ENCODE peak calls at places on chromosomes 7 and 10, in eight cellular contexts. G, P, U, M, B, K, O and A are unnamed samples.

GRCh38 chr7:151003572-151003971 is 12.8 kb downstream of the NOS3 start:
- DNase-seq in P (peak), G (no peak), U (no peak), K (no peak), M (no peak), B (no peak), O (no peak), A (no peak)

GRCh38 chr10:77554996-77555397 is 82.6 kb downstream of the KCNMA1 start:
- DNase-seq in U (no peak), G (no peak), O (peak), P (peak), B (peak), K (peak), M (no peak), A (no peak)

GRCh38 chr10:120805014-120805805 is 46.0 kb upstream of the WDR11 start:
- DNase-seq in B (no peak), K (no peak), M (no peak), U (peak), G (no peak), O (no peak), P (no peak), A (no peak)

GRCh38 chr10:5293691-5294550 is 70.8 kb upstream of the UCN3 start:
- DNase-seq in M (peak), G (peak), K (peak), O (peak), P (peak), U (peak), B (peak), A (no peak)

GRCh38 chr10:58275908-58276307 is 6.9 kb downstream of the CISD1 start:
- DNase-seq in U (no peak), K (peak), B (peak), P (no peak), O (no peak), G (no peak), M (no peak), A (no peak)

GRCh38 chr7:133652547-133652946 is 399.7 kb downstream of the EXOC4 start:
- DNase-seq in B (no peak), M (no peak), G (no peak), U (no peak), K (no peak), O (no peak), P (no peak), A (no peak)

GRCh38 chr10:59304521-59305097 is 57.7 kb downstream of the FAM13C start:
- DNase-seq in G (no peak), K (no peak), M (no peak), B (no peak), U (no peak), O (no peak), P (no peak), A (no peak)

GRCh38 chr10:126027707-126028106 is 131.3 kb downstream of the FANK1 start:
- DNase-seq in B (no peak), O (no peak), K (no peak), M (no peak), P (no peak), G (no peak), U (no peak), A (no peak)

GRCh38 chr7:147595076-147595475 is 995.5 kb upstream of the C7orf33 start:
- DNase-seq in P (no peak), G (no peak), B (no peak), U (no peak), O (no peak), K (no peak), M (no peak), A (no peak)

GRCh38 chr7:886626-887487 is 10.5 kb downstream of the GET4 start:
- DNase-seq in G (no peak), M (no peak), O (no peak), B (peak), U (no peak), P (no peak), K (no peak), A (no peak)

GRCh38 chr7:19587291-19587690 is 121.5 kb downstream of the POLR1F start:
- DNase-seq in O (no peak), M (no peak), U (no peak), K (no peak), B (no peak), G (no peak), P (no peak), A (no peak)

GRCh38 chr7:157615101-157615817 is 278.5 kb downstream of the DNAJB6 start:
- DNase-seq in G (no peak), B (peak), O (peak), P (no peak), M (no peak), K (peak), U (no peak), A (no peak)

GRCh38 chr10:29642996-29643395 is 8.2 kb upstream of the SVIL start:
- DNase-seq in B (peak), O (peak), K (peak), M (no peak), P (no peak), U (no peak), G (no peak), A (no peak)

GRCh38 chr7:108824840-108825540 is 255.3 kb downstream of the DNAJB9 start:
- DNase-seq in U (peak), B (peak), G (no peak), O (no peak), M (no peak), P (no peak), K (peak), A (no peak)

GRCh38 chr10:97490592-97490991 is 7.6 kb downstream of the MMS19 start:
- DNase-seq in M (no peak), G (no peak), K (no peak), O (no peak), P (peak), U (no peak), B (peak), A (no peak)

GRCh38 chr10:43687373-43687772 is 38.7 kb upstream of the ZNF32 start:
- DNase-seq in B (no peak), M (no peak), G (no peak), O (no peak), K (no peak), P (no peak), U (no peak), A (no peak)

GRCh38 chr10:28468707-28469483 is 64.0 kb upstream of the WAC start:
- DNase-seq in B (peak), P (no peak), U (no peak), G (no peak), K (no peak), O (no peak), M (peak), A (no peak)

GRCh38 chr7:42747073-42747472 is 164.8 kb downstream of the C7orf25 start:
- DNase-seq in M (no peak), P (no peak), K (no peak), B (no peak), G (no peak), U (no peak), O (no peak), A (no peak)

GRCh38 chr7:2523461-2523905 is 3.9 kb downstream of the LFNG start:
- DNase-seq in G (no peak), P (peak), B (no peak), O (no peak), M (peak), K (no peak), U (no peak), A (no peak)

GRCh38 chr7:137829337-137829992 is 17.3 kb downstream of the DGKI start:
- DNase-seq in B (no peak), P (no peak), M (no peak), K (no peak), G (no peak), O (no peak), U (no peak), A (no peak)

GRCh38 chr7:43313628-43314378 is 201.4 kb downstream of the HECW1 start:
- DNase-seq in B (no peak), O (peak), P (no peak), U (no peak), M (no peak), G (no peak), K (no peak), A (peak)

GRCh38 chr7:155804897-155805825 is 7.1 kb downstream of the SHH start:
- DNase-seq in O (peak), U (no peak), G (peak), K (peak), P (peak), M (peak), B (no peak), A (no peak)

GRCh38 chr10:97121084-97121483 is 64.7 kb downstream of the SLIT1 start:
- DNase-seq in O (no peak), P (no peak), M (no peak), U (no peak), G (no peak), K (no peak), B (no peak), A (no peak)

GRCh38 chr7:75688200-75689136 is 50.3 kb downstream of the HIP1 start:
- DNase-seq in B (peak), K (no peak), P (no peak), M (no peak), G (peak), O (no peak), U (no peak), A (no peak)

GRCh38 chr10:78982726-78983125 is 86.0 kb upstream of the ZMIZ1 start:
- DNase-seq in K (no peak), O (no peak), P (no peak), G (no peak), U (no peak), B (no peak), M (no peak), A (no peak)

GRCh38 chr7:47285860-47286491 is 295.9 kb downstream of the TNS3 start:
- DNase-seq in M (no peak), B (no peak), U (no peak), K (no peak), G (no peak), P (no peak), O (no peak), A (no peak)

GRCh38 chr7:27177795-27178320 is 3.7 kb upstream of the HOXA10 start:
- DNase-seq in G (no peak), K (no peak), U (no peak), P (no peak), O (no peak), B (no peak), M (no peak), A (no peak)

GRCh38 chr7:91266931-91267557 is 2.8 kb downstream of the FZD1 start:
- DNase-seq in U (no peak), K (no peak), M (no peak), B (peak), P (no peak), G (no peak), O (no peak), A (no peak)

GRCh38 chr10:110356628-110357245 is 52.0 kb upstream of the SMNDC1 start:
- DNase-seq in O (no peak), P (peak), U (peak), G (peak), K (peak), B (peak), M (no peak), A (no peak)

GRCh38 chr7:2123360-2123759 is 109.4 kb downstream of the MAD1L1 start:
- DNase-seq in O (no peak), B (no peak), M (no peak), U (no peak), K (no peak), P (no peak), G (no peak), A (no peak)

GRCh38 chr10:124911124-124912051 is 30.5 kb upstream of the ZRANB1 start:
- DNase-seq in K (peak), M (no peak), U (no peak), P (no peak), B (no peak), G (no peak), O (peak), A (no peak)

GRCh38 chr7:66099551-66100407 is 14.9 kb upstream of the CRCP start:
- DNase-seq in B (peak), O (peak), K (peak), M (peak), P (peak), G (peak), U (peak), A (no peak)
- TF ChIP-seq POLR2A in B (no peak), O (no peak), K (no peak), M (no peak), P (peak), G (peak), U (peak), A (no peak)

GRCh38 chr7:4798706-4799235 is 23.3 kb downstream of the AP5Z1 start:
- DNase-seq in B (no peak), P (no peak), G (no peak), K (no peak), M (no peak), U (no peak), O (no peak), A (no peak)
- TF ChIP-seq CTCF in B (no peak), P (no peak), G (no peak), K (no peak), M (no peak), U (no peak), O (no peak), A (no peak)

GRCh38 chr7:64905133-64905532 is 2.1 kb downstream of the ZNF273 start:
- DNase-seq in B (no peak), M (no peak), O (no peak), P (no peak), K (no peak), U (no peak), G (no peak), A (no peak)

GRCh38 chr7:64902806-64903721 is at the start of gene ZNF273:
- DNase-seq in B (peak), G (peak), P (peak), K (peak), O (peak), U (peak), M (peak), A (no peak)

GRCh38 chr7:64907641-64908326 is 4.7 kb downstream of the ZNF273 start:
- DNase-seq in U (no peak), B (no peak), P (no peak), O (no peak), G (no peak), K (peak), M (no peak), A (no peak)

GRCh38 chr7:64905547-64905946 is 2.5 kb downstream of the ZNF273 start:
- DNase-seq in U (no peak), M (no peak), B (no peak), G (no peak), K (no peak), O (no peak), P (no peak), A (no peak)

GRCh38 chr7:64904008-64904407 is 935 bp downstream of the ZNF273 start:
- DNase-seq in U (no peak), O (no peak), M (no peak), K (no peak), G (no peak), P (no peak), B (no peak), A (no peak)
- H3K4me3 ChIP-seq in U (peak), O (no peak), M (peak), K (peak), G (peak), P (no peak), B (peak), A (no peak)

GRCh38 chr10:102409604-102410426 is 8.8 kb downstream of the PSD start:
- DNase-seq in U (no peak), B (no peak), M (peak), O (no peak), P (no peak), K (no peak), G (no peak), A (no peak)

GRCh38 chr10:102412293-102412692 is 6.3 kb downstream of the PSD start:
- DNase-seq in B (no peak), K (no peak), G (no peak), U (no peak), O (no peak), P (no peak), M (no peak), A (no peak)

GRCh38 chr10:102408728-102409603 is 9.6 kb downstream of the PSD start:
- DNase-seq in G (peak), U (no peak), O (peak), P (no peak), B (peak), M (peak), K (peak), A (no peak)

GRCh38 chr10:102411341-102412255 is 7.0 kb downstream of the PSD start:
- DNase-seq in G (no peak), P (no peak), M (no peak), O (no peak), K (no peak), U (no peak), B (no peak), A (no peak)

GRCh38 chr10:102410427-102411073 is 8.0 kb downstream of the PSD start:
- DNase-seq in O (peak), P (no peak), M (peak), B (no peak), U (no peak), G (no peak), K (no peak), A (no peak)
- TF ChIP-seq POLR2A in O (no peak), P (no peak), M (no peak), B (no peak), U (no peak), G (no peak), K (no peak), A (no peak)

GRCh38 chr7:101814996-101815825 is 2.2 kb upstream of the CUX1 start:
- DNase-seq in U (no peak), O (peak), K (peak), G (peak), P (peak), B (peak), M (peak), A (no peak)

GRCh38 chr7:101817930-101818698 is 688 bp downstream of the CUX1 start:
- DNase-seq in G (no peak), P (no peak), U (no peak), M (no peak), B (no peak), O (no peak), K (peak), A (no peak)

GRCh38 chr7:101817031-101817929 is at the start of gene CUX1:
- DNase-seq in M (no peak), P (peak), G (no peak), O (no peak), B (peak), U (no peak), K (no peak), A (no peak)

GRCh38 chr7:101815826-101816488 is 1.5 kb upstream of the CUX1 start:
- DNase-seq in M (peak), U (peak), K (peak), G (peak), P (peak), B (peak), O (peak), A (no peak)

GRCh38 chr7:101816499-101817030 is 861 bp upstream of the CUX1 start:
- DNase-seq in K (peak), O (peak), P (peak), G (no peak), B (peak), U (no peak), M (no peak), A (no peak)
- TF ChIP-seq CTCF in K (peak), O (no peak), P (no peak), G (no peak), B (no peak), U (no peak), M (no peak), A (no peak)

GRCh38 chr10:31926765-31927596 is 1.6 kb downstream of the ARHGAP12 start:
- DNase-seq in B (no peak), P (no peak), O (peak), G (no peak), U (no peak), K (no peak), M (no peak), A (no peak)
- H3K4me3 ChIP-seq in B (peak), P (peak), O (peak), G (peak), U (peak), K (peak), M (peak), A (peak)